ENCODE peak calls at places on chromosomes 5 and 9, in eight cellular contexts. U, G, I, O, A, B, K and L are unnamed samples.

GRCh38 chr9:116313638-116314037 is 160.0 kb downstream of the PAPPA start:
- DNase-seq in B (no peak), A (no peak), U (no peak), I (no peak), K (no peak), O (no peak), G (no peak), L (no peak)

GRCh38 chr5:13524931-13525330 is 419.6 kb downstream of the DNAH5 start:
- DNase-seq in U (no peak), A (no peak), O (no peak), B (no peak), I (no peak), K (no peak), G (no peak), L (no peak)

GRCh38 chr9:123225374-123225813 is 43.0 kb downstream of the STRBP start:
- DNase-seq in O (peak), A (peak), B (peak), K (peak), I (no peak), G (peak), U (peak), L (no peak)

GRCh38 chr5:98933446-98934072 is 4.8 kb upstream of the CHD1 start:
- DNase-seq in B (no peak), A (no peak), U (no peak), O (no peak), K (no peak), G (no peak), I (no peak), L (no peak)

GRCh38 chr5:151628112-151628823 is 37.1 kb upstream of the FAT2 start:
- DNase-seq in U (peak), G (no peak), O (no peak), I (no peak), B (no peak), K (no peak), A (peak), L (no peak)

GRCh38 chr5:43514471-43514815 is 505 bp downstream of the C5orf34 start:
- DNase-seq in I (no peak), U (peak), A (peak), O (no peak), G (no peak), B (no peak), K (no peak), L (no peak)

GRCh38 chr5:73826761-73827450 is 200.9 kb downstream of the ARHGEF28 start:
- DNase-seq in O (no peak), G (no peak), U (peak), K (no peak), A (peak), B (no peak), I (no peak), L (peak)

GRCh38 chr5:58133631-58134296 is 326.1 kb downstream of the PLK2 start:
- DNase-seq in I (no peak), B (no peak), G (no peak), O (no peak), A (peak), K (no peak), U (peak), L (no peak)